ENCODE peak calls at places on chromosomes 3 and 15, in seven cellular contexts. One of them, this sample, is unnamed.

GRCh38 chr3:48034000-48034516 is 17.8 kb upstream of the MAP4 start:
- DNase-seq in IMR-90: peak
- DNase-seq in mesenchymal stem cell: peak
- DNase-seq in mesendoderm: peak
- DNase-seq in H9: no peak
- DNase-seq in H1: no peak
- DNase-seq in trophoblast cell: no peak
- DNase-seq in this sample: no peak

GRCh38 chr3:129481783-129482332 is 41.8 kb downstream of the IFT122 start:
- DNase-seq in IMR-90: no peak
- DNase-seq in mesenchymal stem cell: no peak
- DNase-seq in mesendoderm: peak
- DNase-seq in H9: no peak
- DNase-seq in H1: no peak
- DNase-seq in trophoblast cell: no peak
- DNase-seq in this sample: no peak

GRCh38 chr3:172102123-172102882 is 62.9 kb downstream of the FNDC3B start:
- DNase-seq in IMR-90: no peak
- DNase-seq in mesenchymal stem cell: no peak
- DNase-seq in mesendoderm: no peak
- DNase-seq in H9: no peak
- DNase-seq in H1: no peak
- DNase-seq in trophoblast cell: no peak
- DNase-seq in this sample: no peak

GRCh38 chr3:177777699-177778098 is 580.4 kb upstream of the TBL1XR1 start:
- DNase-seq in IMR-90: peak
- DNase-seq in mesenchymal stem cell: peak
- DNase-seq in mesendoderm: peak
- DNase-seq in H9: peak
- DNase-seq in H1: peak
- DNase-seq in trophoblast cell: peak
- DNase-seq in this sample: peak

GRCh38 chr3:36380171-36381031 is at the start of gene STAC:
- DNase-seq in IMR-90: no peak
- DNase-seq in mesenchymal stem cell: no peak
- DNase-seq in mesendoderm: peak
- DNase-seq in H9: peak
- DNase-seq in H1: peak
- DNase-seq in trophoblast cell: no peak
- DNase-seq in this sample: peak

GRCh38 chr15:32867313-32867626 is 149.5 kb downstream of the GREM1 start:
- DNase-seq in IMR-90: peak
- DNase-seq in mesenchymal stem cell: peak
- DNase-seq in mesendoderm: peak
- DNase-seq in H9: no peak
- DNase-seq in H1: no peak
- DNase-seq in trophoblast cell: no peak
- DNase-seq in this sample: no peak

GRCh38 chr15:26073430-26074333 is 210.6 kb upstream of the ATP10A start:
- DNase-seq in IMR-90: no peak
- DNase-seq in mesenchymal stem cell: no peak
- DNase-seq in mesendoderm: no peak
- DNase-seq in H9: no peak
- DNase-seq in H1: no peak
- DNase-seq in trophoblast cell: no peak
- DNase-seq in this sample: no peak

GRCh38 chr3:75048650-75049049 is 434.2 kb upstream of the CNTN3 start:
- DNase-seq in IMR-90: peak
- DNase-seq in mesenchymal stem cell: no peak
- DNase-seq in mesendoderm: no peak
- DNase-seq in H9: peak
- DNase-seq in H1: no peak
- DNase-seq in trophoblast cell: no peak
- DNase-seq in this sample: no peak

GRCh38 chr3:72171461-72171860 is 386.5 kb upstream of the PROK2 start:
- DNase-seq in IMR-90: no peak
- DNase-seq in mesenchymal stem cell: no peak
- DNase-seq in mesendoderm: peak
- DNase-seq in H9: no peak
- DNase-seq in H1: no peak
- DNase-seq in trophoblast cell: no peak
- DNase-seq in this sample: no peak

GRCh38 chr3:4309476-4310121 is 6.4 kb downstream of the SETMAR start:
- DNase-seq in IMR-90: no peak
- DNase-seq in mesenchymal stem cell: no peak
- DNase-seq in mesendoderm: no peak
- DNase-seq in H9: no peak
- DNase-seq in H1: no peak
- DNase-seq in trophoblast cell: no peak
- DNase-seq in this sample: no peak

GRCh38 chr3:14273886-14274517 is 95.4 kb downstream of the LSM3 start:
- DNase-seq in IMR-90: peak
- DNase-seq in mesenchymal stem cell: peak
- DNase-seq in mesendoderm: peak
- DNase-seq in H9: no peak
- DNase-seq in H1: no peak
- DNase-seq in trophoblast cell: peak
- DNase-seq in this sample: no peak

GRCh38 chr3:127820871-127821853 is 1.2 kb downstream of the MGLL start:
- DNase-seq in IMR-90: peak
- DNase-seq in mesenchymal stem cell: peak
- DNase-seq in mesendoderm: no peak
- DNase-seq in H9: no peak
- DNase-seq in H1: no peak
- DNase-seq in trophoblast cell: no peak
- DNase-seq in this sample: no peak

GRCh38 chr3:45988100-45988761 is 7.4 kb downstream of the FYCO1 start:
- DNase-seq in IMR-90: no peak
- DNase-seq in mesenchymal stem cell: no peak
- DNase-seq in mesendoderm: no peak
- DNase-seq in H9: no peak
- DNase-seq in H1: no peak
- DNase-seq in trophoblast cell: no peak
- DNase-seq in this sample: no peak

GRCh38 chr3:8986741-8987672 is 23.7 kb upstream of the RAD18 start:
- DNase-seq in IMR-90: peak
- DNase-seq in mesenchymal stem cell: no peak
- DNase-seq in mesendoderm: no peak
- DNase-seq in H9: no peak
- DNase-seq in H1: peak
- DNase-seq in trophoblast cell: no peak
- DNase-seq in this sample: no peak

GRCh38 chr3:8985876-8986275 is 22.6 kb upstream of the RAD18 start:
- DNase-seq in IMR-90: no peak
- DNase-seq in mesenchymal stem cell: no peak
- DNase-seq in mesendoderm: no peak
- DNase-seq in H9: no peak
- DNase-seq in H1: peak
- DNase-seq in trophoblast cell: no peak
- DNase-seq in this sample: no peak

GRCh38 chr3:8984081-8984480 is 20.8 kb upstream of the RAD18 start:
- DNase-seq in IMR-90: no peak
- DNase-seq in mesenchymal stem cell: no peak
- DNase-seq in mesendoderm: no peak
- DNase-seq in H9: no peak
- DNase-seq in H1: peak
- DNase-seq in trophoblast cell: no peak
- DNase-seq in this sample: no peak

GRCh38 chr3:8984512-8984911 is 21.2 kb upstream of the RAD18 start:
- DNase-seq in IMR-90: no peak
- DNase-seq in mesenchymal stem cell: no peak
- DNase-seq in mesendoderm: no peak
- DNase-seq in H9: no peak
- DNase-seq in H1: peak
- DNase-seq in trophoblast cell: no peak
- DNase-seq in this sample: no peak

GRCh38 chr3:8985411-8985831 is 22.1 kb upstream of the RAD18 start:
- DNase-seq in IMR-90: no peak
- DNase-seq in mesenchymal stem cell: no peak
- DNase-seq in mesendoderm: no peak
- DNase-seq in H9: no peak
- DNase-seq in H1: peak
- DNase-seq in trophoblast cell: no peak
- DNase-seq in this sample: no peak
- H2BK5ac ChIP-seq in IMR-90: no peak
- H2BK5ac ChIP-seq in mesenchymal stem cell: no peak
- H2BK5ac ChIP-seq in mesendoderm: no peak
- H2BK5ac ChIP-seq in H9: no peak
- H2BK5ac ChIP-seq in H1: no peak
- H2BK5ac ChIP-seq in trophoblast cell: no peak
- H2BK5ac ChIP-seq in this sample: no peak

GRCh38 chr3:53725308-53725995 is 120.8 kb downstream of the CHDH start:
- DNase-seq in IMR-90: no peak
- DNase-seq in mesenchymal stem cell: no peak
- DNase-seq in mesendoderm: no peak
- DNase-seq in H9: no peak
- DNase-seq in H1: no peak
- DNase-seq in trophoblast cell: no peak
- DNase-seq in this sample: no peak
- H2AK5ac ChIP-seq in IMR-90: no peak
- H2AK5ac ChIP-seq in mesenchymal stem cell: no peak
- H2AK5ac ChIP-seq in mesendoderm: no peak
- H2AK5ac ChIP-seq in H9: no peak
- H2AK5ac ChIP-seq in H1: no peak
- H2AK5ac ChIP-seq in trophoblast cell: no peak
- H2AK5ac ChIP-seq in this sample: no peak

GRCh38 chr15:72797834-72798233 is 14.3 kb upstream of the ADPGK start:
- DNase-seq in IMR-90: no peak
- DNase-seq in mesenchymal stem cell: no peak
- DNase-seq in mesendoderm: no peak
- DNase-seq in H9: no peak
- DNase-seq in H1: no peak
- DNase-seq in trophoblast cell: no peak
- DNase-seq in this sample: no peak

GRCh38 chr15:72797338-72797689 is 13.8 kb upstream of the ADPGK start:
- DNase-seq in IMR-90: no peak
- DNase-seq in mesenchymal stem cell: no peak
- DNase-seq in mesendoderm: no peak
- DNase-seq in H9: peak
- DNase-seq in H1: no peak
- DNase-seq in trophoblast cell: no peak
- DNase-seq in this sample: no peak

GRCh38 chr15:72796515-72797337 is 13.2 kb upstream of the ADPGK start:
- DNase-seq in IMR-90: peak
- DNase-seq in mesenchymal stem cell: peak
- DNase-seq in mesendoderm: peak
- DNase-seq in H9: peak
- DNase-seq in H1: peak
- DNase-seq in trophoblast cell: peak
- DNase-seq in this sample: peak

GRCh38 chr15:72800819-72801481 is 17.4 kb upstream of the ADPGK start:
- DNase-seq in IMR-90: peak
- DNase-seq in mesenchymal stem cell: peak
- DNase-seq in mesendoderm: peak
- DNase-seq in H9: no peak
- DNase-seq in H1: no peak
- DNase-seq in trophoblast cell: no peak
- DNase-seq in this sample: no peak

DNA sequence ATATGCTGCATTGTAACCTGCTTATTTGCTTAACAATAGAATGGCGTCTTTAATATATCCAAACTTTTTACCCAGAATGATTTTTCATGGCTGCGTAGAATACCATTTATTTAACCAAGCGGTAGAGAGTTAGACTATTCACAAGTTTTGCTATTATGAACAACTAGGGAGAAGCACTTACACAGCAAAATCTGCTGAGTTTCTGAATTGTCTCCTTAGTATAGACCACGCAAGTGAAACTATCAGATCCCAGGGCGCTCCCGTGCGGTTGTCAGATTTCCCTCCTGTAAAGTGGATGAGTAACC is 12.6 kb upstream of the ADPGK start:
- DNase-seq in IMR-90: no peak
- DNase-seq in mesenchymal stem cell: peak
- DNase-seq in mesendoderm: no peak
- DNase-seq in H9: no peak
- DNase-seq in H1: no peak
- DNase-seq in trophoblast cell: no peak
- DNase-seq in this sample: no peak
- H2BK5ac ChIP-seq in IMR-90: no peak
- H2BK5ac ChIP-seq in mesenchymal stem cell: no peak
- H2BK5ac ChIP-seq in mesendoderm: no peak
- H2BK5ac ChIP-seq in H9: no peak
- H2BK5ac ChIP-seq in H1: no peak
- H2BK5ac ChIP-seq in trophoblast cell: no peak
- H2BK5ac ChIP-seq in this sample: no peak

GRCh38 chr3:34696831-34697230 is 898.4 kb downstream of the PDCD6IP start:
- DNase-seq in IMR-90: no peak
- DNase-seq in mesenchymal stem cell: no peak
- DNase-seq in mesendoderm: no peak
- DNase-seq in H9: no peak
- DNase-seq in H1: no peak
- DNase-seq in trophoblast cell: peak
- DNase-seq in this sample: no peak
- H2AK5ac ChIP-seq in IMR-90: no peak
- H2AK5ac ChIP-seq in mesenchymal stem cell: no peak
- H2AK5ac ChIP-seq in mesendoderm: no peak
- H2AK5ac ChIP-seq in H9: no peak
- H2AK5ac ChIP-seq in H1: no peak
- H2AK5ac ChIP-seq in trophoblast cell: no peak
- H2AK5ac ChIP-seq in this sample: no peak

DNA sequence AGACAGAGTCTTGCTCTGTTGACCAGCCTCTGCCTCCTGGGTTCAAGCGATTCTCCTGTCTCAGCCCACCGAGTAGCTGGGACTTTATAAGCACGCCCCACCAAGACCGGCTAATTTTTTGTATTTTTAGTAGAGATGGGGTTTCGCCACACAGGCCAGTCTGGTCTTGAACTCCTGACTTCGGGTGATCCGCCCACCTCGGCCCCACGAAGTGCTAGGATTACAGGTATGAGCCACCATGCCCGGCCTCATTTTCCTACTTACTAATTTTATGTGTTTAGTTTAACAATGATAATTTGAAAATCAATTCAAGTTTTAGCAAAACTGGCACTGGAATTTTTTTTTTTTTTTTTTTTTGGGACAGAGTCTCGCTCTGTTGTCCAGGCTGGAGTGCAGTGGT is 336.5 kb downstream of the LPP start:
- DNase-seq in IMR-90: no peak
- DNase-seq in mesenchymal stem cell: no peak
- DNase-seq in mesendoderm: no peak
- DNase-seq in H9: no peak
- DNase-seq in H1: no peak
- DNase-seq in trophoblast cell: no peak
- DNase-seq in this sample: no peak
- H2BK5ac ChIP-seq in IMR-90: peak
- H2BK5ac ChIP-seq in mesenchymal stem cell: no peak
- H2BK5ac ChIP-seq in mesendoderm: no peak
- H2BK5ac ChIP-seq in H9: no peak
- H2BK5ac ChIP-seq in H1: no peak
- H2BK5ac ChIP-seq in trophoblast cell: no peak
- H2BK5ac ChIP-seq in this sample: no peak

GRCh38 chr3:42852443-42852842 is 23.2 kb downstream of the CYP8B1 start:
- DNase-seq in IMR-90: no peak
- DNase-seq in mesenchymal stem cell: no peak
- DNase-seq in mesendoderm: no peak
- DNase-seq in H9: no peak
- DNase-seq in H1: no peak
- DNase-seq in trophoblast cell: peak
- DNase-seq in this sample: no peak
- H2AK5ac ChIP-seq in IMR-90: no peak
- H2AK5ac ChIP-seq in mesenchymal stem cell: no peak
- H2AK5ac ChIP-seq in mesendoderm: no peak
- H2AK5ac ChIP-seq in H9: no peak
- H2AK5ac ChIP-seq in H1: no peak
- H2AK5ac ChIP-seq in trophoblast cell: no peak
- H2AK5ac ChIP-seq in this sample: no peak

This sample was measured in neuronal stem cell.